ENCODE peak calls at places on chromosomes 3 and 15, in four cellular contexts. L is breast epithelium, E is prostate gland, G is GM23338. F is an unnamed sample.

GRCh38 chr3:107382626-107383025 is 5.4 kb downstream of the CCDC54 start:
- DNase-seq in L (no peak), E (no peak), G (no peak), F (no peak)

GRCh38 chr3:53885239-53885638 is 3.3 kb upstream of the ACTR8 start:
- DNase-seq in E (no peak), G (no peak), L (no peak), F (no peak)

GRCh38 chr3:194867270-194867983 is 181.7 kb downstream of the FAM43A start:
- DNase-seq in E (peak), G (no peak), L (no peak), F (peak)

GRCh38 chr3:74000715-74001114 is 376.0 kb upstream of the PDZRN3 start:
- DNase-seq in E (no peak), G (no peak), L (no peak), F (no peak)

GRCh38 chr3:122030381-122031122 is 8.5 kb upstream of the ILDR1 start:
- DNase-seq in L (no peak), E (no peak), G (no peak), F (no peak)

GRCh38 chr3:152254031-152254430 is 14.7 kb upstream of the MBNL1 start:
- DNase-seq in G (no peak), E (no peak), L (no peak), F (no peak)

GRCh38 chr3:106333911-106334618 is 465.3 kb upstream of the CBLB start:
- DNase-seq in E (no peak), G (no peak), L (no peak), F (no peak)

GRCh38 chr3:23116041-23116440 is 87.1 kb upstream of the UBE2E2 start:
- DNase-seq in E (no peak), G (no peak), L (no peak), F (no peak)

GRCh38 chr3:56725175-56725574 is 42.1 kb upstream of the TASOR start:
- DNase-seq in E (no peak), G (no peak), L (no peak), F (no peak)

GRCh38 chr15:40458495-40459371 is 12.1 kb upstream of the CHST14 start:
- DNase-seq in E (no peak), G (no peak), L (no peak), F (no peak)

GRCh38 chr3:141812091-141812490 is 48.9 kb downstream of the GRK7 start:
- DNase-seq in E (no peak), L (no peak), G (no peak), F (no peak)

GRCh38 chr3:55896155-55896554 is 409.0 kb upstream of the WNT5A start:
- DNase-seq in L (no peak), G (no peak), E (no peak), F (no peak)

GRCh38 chr3:194775731-194776130 is 90.0 kb downstream of the FAM43A start:
- DNase-seq in E (no peak), G (no peak), L (no peak), F (no peak)

GRCh38 chr3:172138792-172139507 is 99.6 kb downstream of the FNDC3B start:
- DNase-seq in G (no peak), E (no peak), L (peak), F (peak)

GRCh38 chr3:69791111-69791510 is 51.8 kb downstream of the MITF start:
- DNase-seq in L (peak), E (no peak), G (no peak), F (no peak)

GRCh38 chr3:99681512-99681911 is 43.1 kb downstream of the COL8A1 start:
- DNase-seq in G (no peak), E (no peak), L (no peak), F (no peak)

GRCh38 chr15:47460775-47461174 is 256.5 kb upstream of the SEMA6D start:
- DNase-seq in L (no peak), G (no peak), E (no peak), F (peak)

GRCh38 chr3:11570251-11570650 is 73.5 kb downstream of the VGLL4 start:
- DNase-seq in L (no peak), E (no peak), G (no peak), F (no peak)

DNA sequence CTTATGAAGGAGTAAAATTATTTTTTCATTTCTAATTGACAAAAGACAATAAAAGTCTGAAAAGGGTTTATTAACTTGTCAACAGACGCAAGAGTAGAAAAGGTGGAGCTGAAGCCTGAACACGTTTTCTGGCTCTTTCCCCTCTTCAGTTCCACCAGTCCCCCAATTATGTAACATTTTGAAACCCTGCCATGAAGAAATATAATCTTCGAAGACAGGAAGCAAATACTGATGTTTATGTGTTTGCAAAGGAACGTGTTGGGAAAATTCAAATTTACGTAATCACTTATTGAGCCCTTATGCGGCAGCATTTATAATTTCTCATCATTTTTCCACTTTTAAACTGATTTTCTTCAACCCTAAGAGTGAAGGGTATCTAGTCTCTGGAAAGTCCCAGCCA is 767 bp downstream of the AP3S2 start:
- DNase-seq in G (no peak), L (no peak), E (no peak), F (peak)
- H3K4me3 ChIP-seq in G (peak), L (peak), E (peak), F (peak)

DNA sequence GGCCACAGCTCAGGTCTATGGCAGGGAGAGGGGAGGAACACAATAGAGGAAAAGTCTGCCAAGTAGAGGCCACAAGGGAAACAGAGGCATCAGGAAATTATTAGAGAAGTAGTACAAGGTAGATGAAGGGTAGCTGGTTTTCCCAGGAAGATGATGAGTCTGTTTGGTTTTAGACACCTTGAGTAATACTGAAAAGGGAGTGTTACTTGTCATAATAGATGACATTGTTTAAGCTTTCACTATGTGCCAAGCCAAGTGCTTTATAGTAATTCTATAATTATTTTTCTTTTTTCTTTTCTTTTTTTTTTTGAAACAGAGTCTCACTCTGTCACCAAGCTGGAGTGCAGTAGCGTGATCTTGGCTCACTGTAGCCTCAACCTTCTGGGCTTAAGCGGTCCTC is 13.7 kb downstream of the PXK start:
- DNase-seq in G (no peak), L (no peak), E (no peak), F (no peak)
- H3K27ac ChIP-seq in G (no peak), L (no peak), E (no peak), F (peak)

DNA sequence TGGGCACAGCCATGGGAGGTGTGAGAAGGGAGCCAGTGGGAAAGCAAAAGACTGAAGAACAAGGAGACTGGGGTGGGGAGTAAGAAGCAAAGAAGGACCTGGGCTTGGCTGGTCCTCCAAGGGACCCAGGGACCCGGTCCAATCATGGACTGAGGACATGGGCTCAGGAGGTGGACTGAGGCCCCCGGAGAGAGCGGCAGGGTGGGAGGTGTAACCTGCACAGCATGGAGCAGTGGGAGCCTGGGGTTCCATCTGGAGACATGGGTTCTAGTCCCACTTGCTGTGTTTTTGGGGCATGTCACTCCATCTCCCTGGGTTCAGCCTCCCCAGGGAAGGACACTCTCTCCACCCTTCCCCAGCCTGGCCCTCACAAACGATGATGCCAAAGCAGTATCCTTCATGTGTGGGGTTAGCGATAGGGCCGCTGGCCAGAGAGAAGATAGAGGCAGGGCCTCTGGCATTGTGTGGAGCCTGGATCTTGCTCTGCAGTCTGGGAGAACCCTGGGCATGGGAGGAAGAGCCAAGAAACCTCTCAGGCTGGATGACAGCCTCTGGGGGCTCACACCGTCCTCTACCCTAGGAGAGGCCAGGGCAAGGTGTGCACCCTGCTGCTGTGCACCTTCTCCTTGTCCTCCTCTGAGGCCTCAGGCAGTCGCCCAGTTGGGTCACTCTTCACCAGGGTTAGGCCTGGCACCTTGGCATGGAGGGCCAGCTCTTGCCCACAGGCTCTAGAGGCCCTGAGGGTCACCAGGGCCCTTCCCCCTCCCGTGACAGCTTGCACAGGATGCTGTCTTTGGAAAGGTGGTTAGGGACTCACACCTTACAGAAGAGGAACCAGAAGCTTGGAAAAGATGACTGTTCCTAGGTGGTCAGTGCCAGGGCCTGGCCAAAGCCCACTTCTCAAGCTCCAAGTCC is 26.0 kb downstream of the FBXW12 start:
- DNase-seq in E (no peak), L (no peak), G (no peak), F (peak)
- TF ChIP-seq POLR2AphosphoS5 in E (no peak), L (no peak), G (no peak), F (no peak)

GRCh38 chr3:33658039-33658438 is 60.0 kb downstream of the CLASP2 start:
- DNase-seq in L (no peak), G (no peak), E (no peak), F (no peak)
- H3K4me3 ChIP-seq in L (peak), G (no peak), E (peak), F (no peak)

GRCh38 chr15:71431345-71432336 is 316.4 kb downstream of the THSD4 start:
- DNase-seq in L (no peak), G (no peak), E (no peak), F (no peak)

GRCh38 chr15:71435552-71435951 is 320.3 kb downstream of the THSD4 start:
- DNase-seq in L (no peak), E (no peak), G (peak), F (no peak)

GRCh38 chr15:71436854-71437253 is 321.6 kb downstream of the THSD4 start:
- DNase-seq in E (no peak), L (no peak), G (no peak), F (no peak)

GRCh38 chr15:71434774-71435173 is 319.5 kb downstream of the THSD4 start:
- DNase-seq in E (no peak), G (no peak), L (no peak), F (no peak)

DNA sequence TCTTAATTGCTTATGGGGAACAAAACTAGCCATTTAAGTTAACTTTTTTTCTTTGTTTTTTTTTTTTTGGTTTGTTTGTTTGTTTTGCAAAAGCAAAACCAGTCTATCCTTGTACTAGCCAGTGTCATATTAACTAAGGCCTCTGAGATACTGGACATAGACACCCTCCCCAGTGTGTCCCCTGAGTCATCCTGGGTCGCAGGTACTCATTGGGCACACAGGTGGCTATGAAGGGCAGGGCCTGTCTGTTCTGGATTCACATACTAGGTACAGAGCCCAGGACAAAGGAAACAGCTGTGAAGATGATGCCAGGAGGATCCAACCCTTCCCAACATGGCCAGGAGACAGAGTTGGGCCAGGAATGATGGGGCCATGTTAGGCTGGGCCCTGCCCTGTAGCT is 318.1 kb downstream of the THSD4 start:
- DNase-seq in E (no peak), G (no peak), L (no peak), F (no peak)
- H3K27ac ChIP-seq in E (no peak), G (no peak), L (no peak), F (no peak)